ENCODE peak calls at places on chromosomes 7 and 10, in eight cellular contexts. One of them, this sample, is unnamed.

GRCh38 chr7:74482629-74483401 is 29.1 kb downstream of the GTF2IRD1 start:
- DNase-seq in OCI-LY7: no peak
- DNase-seq in PC-3: no peak
- DNase-seq in NCI-H226: peak; percentile 97
- DNase-seq in GM12878: no peak
- DNase-seq in stimulated activated effector memory CD8-positive, alpha-beta T cell treated with anti-CD3 and anti-CD28 coated beads, Interleukin-12 subunit alpha, Interleukin-12 subunit beta, amount 100 ng/mL, for 72 hours: no peak
- DNase-seq in EH: peak; percentile 96
- DNase-seq in astrocyte of the cerebellum: peak; percentile 96
- DNase-seq in this sample: peak; percentile 89

GRCh38 chr7:101058355-101058754 is 26.9 kb upstream of the TRIM56 start:
- DNase-seq in OCI-LY7: peak; percentile 45
- DNase-seq in GM12878: no peak
- DNase-seq in EH: peak; percentile 69
- DNase-seq in NCI-H226: peak; percentile 33
- DNase-seq in stimulated activated effector memory CD8-positive, alpha-beta T cell treated with anti-CD3 and anti-CD28 coated beads, Interleukin-12 subunit alpha, Interleukin-12 subunit beta, amount 100 ng/mL, for 72 hours: peak; percentile 69
- DNase-seq in astrocyte of the cerebellum: peak; percentile 15
- DNase-seq in PC-3: peak; percentile 46
- DNase-seq in this sample: peak; percentile 79

GRCh38 chr10:131896403-131896802 is 4.4 kb upstream of the PPP2R2D start:
- DNase-seq in OCI-LY7: no peak
- DNase-seq in NCI-H226: no peak
- DNase-seq in stimulated activated effector memory CD8-positive, alpha-beta T cell treated with anti-CD3 and anti-CD28 coated beads, Interleukin-12 subunit alpha, Interleukin-12 subunit beta, amount 100 ng/mL, for 72 hours: no peak
- DNase-seq in PC-3: no peak
- DNase-seq in GM12878: no peak
- DNase-seq in EH: no peak
- DNase-seq in astrocyte of the cerebellum: no peak
- DNase-seq in this sample: no peak

GRCh38 chr7:41855798-41856197 is 152.9 kb upstream of the INHBA start:
- DNase-seq in stimulated activated effector memory CD8-positive, alpha-beta T cell treated with anti-CD3 and anti-CD28 coated beads, Interleukin-12 subunit alpha, Interleukin-12 subunit beta, amount 100 ng/mL, for 72 hours: no peak
- DNase-seq in astrocyte of the cerebellum: no peak
- DNase-seq in EH: peak; percentile 16
- DNase-seq in NCI-H226: peak; percentile 32
- DNase-seq in PC-3: no peak
- DNase-seq in OCI-LY7: no peak
- DNase-seq in GM12878: no peak
- DNase-seq in this sample: no peak

GRCh38 chr10:69348824-69349541 is 67.7 kb downstream of the TACR2 start:
- DNase-seq in NCI-H226: peak; percentile 98
- DNase-seq in stimulated activated effector memory CD8-positive, alpha-beta T cell treated with anti-CD3 and anti-CD28 coated beads, Interleukin-12 subunit alpha, Interleukin-12 subunit beta, amount 100 ng/mL, for 72 hours: no peak
- DNase-seq in astrocyte of the cerebellum: peak; percentile 95
- DNase-seq in EH: peak; percentile 91
- DNase-seq in OCI-LY7: peak; percentile 61
- DNase-seq in GM12878: no peak
- DNase-seq in PC-3: peak; percentile 99
- DNase-seq in this sample: peak; percentile 70

GRCh38 chr10:77629775-77630565 is 7.6 kb downstream of the KCNMA1 start:
- DNase-seq in OCI-LY7: no peak
- DNase-seq in EH: peak; percentile 51
- DNase-seq in PC-3: peak; percentile 66
- DNase-seq in NCI-H226: no peak
- DNase-seq in GM12878: no peak
- DNase-seq in astrocyte of the cerebellum: no peak
- DNase-seq in stimulated activated effector memory CD8-positive, alpha-beta T cell treated with anti-CD3 and anti-CD28 coated beads, Interleukin-12 subunit alpha, Interleukin-12 subunit beta, amount 100 ng/mL, for 72 hours: no peak
- DNase-seq in this sample: no peak

GRCh38 chr7:47483604-47484273 is 98.2 kb downstream of the TNS3 start:
- DNase-seq in OCI-LY7: peak; percentile 52
- DNase-seq in astrocyte of the cerebellum: no peak
- DNase-seq in NCI-H226: no peak
- DNase-seq in EH: peak; percentile 34
- DNase-seq in stimulated activated effector memory CD8-positive, alpha-beta T cell treated with anti-CD3 and anti-CD28 coated beads, Interleukin-12 subunit alpha, Interleukin-12 subunit beta, amount 100 ng/mL, for 72 hours: no peak
- DNase-seq in PC-3: peak; percentile 8
- DNase-seq in GM12878: no peak
- DNase-seq in this sample: no peak

GRCh38 chr10:90847436-90847835 is 10.4 kb downstream of the HTR7 start:
- DNase-seq in OCI-LY7: no peak
- DNase-seq in stimulated activated effector memory CD8-positive, alpha-beta T cell treated with anti-CD3 and anti-CD28 coated beads, Interleukin-12 subunit alpha, Interleukin-12 subunit beta, amount 100 ng/mL, for 72 hours: no peak
- DNase-seq in EH: peak; percentile 13
- DNase-seq in NCI-H226: peak; percentile 73
- DNase-seq in astrocyte of the cerebellum: peak; percentile 65
- DNase-seq in GM12878: no peak
- DNase-seq in PC-3: peak; percentile 71
- DNase-seq in this sample: peak; percentile 26

GRCh38 chr7:43647314-43647691 is 64.4 kb downstream of the STK17A start:
- DNase-seq in stimulated activated effector memory CD8-positive, alpha-beta T cell treated with anti-CD3 and anti-CD28 coated beads, Interleukin-12 subunit alpha, Interleukin-12 subunit beta, amount 100 ng/mL, for 72 hours: no peak
- DNase-seq in NCI-H226: peak; percentile 96
- DNase-seq in astrocyte of the cerebellum: peak; percentile 81
- DNase-seq in EH: peak; percentile 93
- DNase-seq in OCI-LY7: no peak
- DNase-seq in PC-3: no peak
- DNase-seq in GM12878: no peak
- DNase-seq in this sample: no peak

GRCh38 chr10:8586504-8586903 is 532.0 kb downstream of the GATA3 start:
- DNase-seq in EH: no peak
- DNase-seq in PC-3: no peak
- DNase-seq in astrocyte of the cerebellum: no peak
- DNase-seq in OCI-LY7: no peak
- DNase-seq in stimulated activated effector memory CD8-positive, alpha-beta T cell treated with anti-CD3 and anti-CD28 coated beads, Interleukin-12 subunit alpha, Interleukin-12 subunit beta, amount 100 ng/mL, for 72 hours: no peak
- DNase-seq in NCI-H226: no peak
- DNase-seq in GM12878: no peak
- DNase-seq in this sample: no peak

GRCh38 chr10:2949948-2950354 is 117.4 kb upstream of the PFKP start:
- DNase-seq in GM12878: peak; percentile 43
- DNase-seq in PC-3: peak; percentile 50
- DNase-seq in EH: peak; percentile 65
- DNase-seq in stimulated activated effector memory CD8-positive, alpha-beta T cell treated with anti-CD3 and anti-CD28 coated beads, Interleukin-12 subunit alpha, Interleukin-12 subunit beta, amount 100 ng/mL, for 72 hours: peak; percentile 65
- DNase-seq in astrocyte of the cerebellum: peak; percentile 15
- DNase-seq in OCI-LY7: no peak
- DNase-seq in NCI-H226: no peak
- DNase-seq in this sample: no peak

GRCh38 chr10:55631071-55631654 is 729.9 kb downstream of the ZWINT start:
- DNase-seq in NCI-H226: no peak
- DNase-seq in GM12878: no peak
- DNase-seq in EH: no peak
- DNase-seq in PC-3: peak; percentile 86
- DNase-seq in stimulated activated effector memory CD8-positive, alpha-beta T cell treated with anti-CD3 and anti-CD28 coated beads, Interleukin-12 subunit alpha, Interleukin-12 subunit beta, amount 100 ng/mL, for 72 hours: no peak
- DNase-seq in OCI-LY7: no peak
- DNase-seq in astrocyte of the cerebellum: peak; percentile 22
- DNase-seq in this sample: no peak

GRCh38 chr10:114151486-114151885 is 22.5 kb downstream of the CCDC186 start:
- DNase-seq in NCI-H226: peak; percentile 31
- DNase-seq in PC-3: peak; percentile 81
- DNase-seq in GM12878: no peak
- DNase-seq in stimulated activated effector memory CD8-positive, alpha-beta T cell treated with anti-CD3 and anti-CD28 coated beads, Interleukin-12 subunit alpha, Interleukin-12 subunit beta, amount 100 ng/mL, for 72 hours: no peak
- DNase-seq in astrocyte of the cerebellum: peak; percentile 53
- DNase-seq in EH: peak; percentile 81
- DNase-seq in OCI-LY7: no peak
- DNase-seq in this sample: peak; percentile 67

GRCh38 chr10:98431016-98431415 is 15.7 kb downstream of the HPS1 start:
- DNase-seq in OCI-LY7: no peak
- DNase-seq in astrocyte of the cerebellum: no peak
- DNase-seq in stimulated activated effector memory CD8-positive, alpha-beta T cell treated with anti-CD3 and anti-CD28 coated beads, Interleukin-12 subunit alpha, Interleukin-12 subunit beta, amount 100 ng/mL, for 72 hours: peak; percentile 28
- DNase-seq in GM12878: no peak
- DNase-seq in NCI-H226: no peak
- DNase-seq in EH: no peak
- DNase-seq in PC-3: no peak
- DNase-seq in this sample: peak; percentile 88

GRCh38 chr10:43692051-43692825 is 43.6 kb upstream of the ZNF32 start:
- DNase-seq in EH: peak; percentile 65
- DNase-seq in NCI-H226: no peak
- DNase-seq in stimulated activated effector memory CD8-positive, alpha-beta T cell treated with anti-CD3 and anti-CD28 coated beads, Interleukin-12 subunit alpha, Interleukin-12 subunit beta, amount 100 ng/mL, for 72 hours: no peak
- DNase-seq in PC-3: no peak
- DNase-seq in astrocyte of the cerebellum: no peak
- DNase-seq in GM12878: no peak
- DNase-seq in OCI-LY7: no peak
- DNase-seq in this sample: no peak

GRCh38 chr10:22002531-22003110 is 909 bp downstream of the DNAJC1 start:
- DNase-seq in PC-3: peak; percentile 27
- DNase-seq in GM12878: no peak
- DNase-seq in NCI-H226: peak; percentile 48
- DNase-seq in astrocyte of the cerebellum: no peak
- DNase-seq in EH: peak; percentile 62
- DNase-seq in stimulated activated effector memory CD8-positive, alpha-beta T cell treated with anti-CD3 and anti-CD28 coated beads, Interleukin-12 subunit alpha, Interleukin-12 subunit beta, amount 100 ng/mL, for 72 hours: no peak
- DNase-seq in OCI-LY7: peak; percentile 29
- DNase-seq in this sample: peak; percentile 24

GRCh38 chr7:91520645-91521044 is 256.4 kb downstream of the FZD1 start:
- DNase-seq in GM12878: no peak
- DNase-seq in NCI-H226: no peak
- DNase-seq in OCI-LY7: no peak
- DNase-seq in PC-3: no peak
- DNase-seq in stimulated activated effector memory CD8-positive, alpha-beta T cell treated with anti-CD3 and anti-CD28 coated beads, Interleukin-12 subunit alpha, Interleukin-12 subunit beta, amount 100 ng/mL, for 72 hours: no peak
- DNase-seq in EH: no peak
- DNase-seq in astrocyte of the cerebellum: no peak
- DNase-seq in this sample: no peak

GRCh38 chr10:71770255-71770654 is 3.1 kb downstream of the VSIR start:
- DNase-seq in stimulated activated effector memory CD8-positive, alpha-beta T cell treated with anti-CD3 and anti-CD28 coated beads, Interleukin-12 subunit alpha, Interleukin-12 subunit beta, amount 100 ng/mL, for 72 hours: no peak
- DNase-seq in PC-3: no peak
- DNase-seq in OCI-LY7: no peak
- DNase-seq in GM12878: no peak
- DNase-seq in astrocyte of the cerebellum: no peak
- DNase-seq in NCI-H226: no peak
- DNase-seq in EH: peak; percentile 34
- DNase-seq in this sample: peak; percentile 73

GRCh38 chr7:140455743-140456142 is 23.6 kb downstream of the MKRN1 start:
- DNase-seq in OCI-LY7: no peak
- DNase-seq in NCI-H226: no peak
- DNase-seq in stimulated activated effector memory CD8-positive, alpha-beta T cell treated with anti-CD3 and anti-CD28 coated beads, Interleukin-12 subunit alpha, Interleukin-12 subunit beta, amount 100 ng/mL, for 72 hours: no peak
- DNase-seq in GM12878: no peak
- DNase-seq in astrocyte of the cerebellum: no peak
- DNase-seq in EH: no peak
- DNase-seq in PC-3: no peak
- DNase-seq in this sample: no peak

GRCh38 chr7:108368466-108368865 is 87.8 kb downstream of the NRCAM start:
- DNase-seq in PC-3: no peak
- DNase-seq in OCI-LY7: no peak
- DNase-seq in GM12878: no peak
- DNase-seq in stimulated activated effector memory CD8-positive, alpha-beta T cell treated with anti-CD3 and anti-CD28 coated beads, Interleukin-12 subunit alpha, Interleukin-12 subunit beta, amount 100 ng/mL, for 72 hours: no peak
- DNase-seq in astrocyte of the cerebellum: no peak
- DNase-seq in EH: no peak
- DNase-seq in NCI-H226: no peak
- DNase-seq in this sample: no peak

GRCh38 chr10:35409094-35409582 is 72.8 kb downstream of the CCNY start:
- DNase-seq in astrocyte of the cerebellum: no peak
- DNase-seq in NCI-H226: peak; percentile 42
- DNase-seq in EH: peak; percentile 82
- DNase-seq in PC-3: peak; percentile 59
- DNase-seq in OCI-LY7: no peak
- DNase-seq in stimulated activated effector memory CD8-positive, alpha-beta T cell treated with anti-CD3 and anti-CD28 coated beads, Interleukin-12 subunit alpha, Interleukin-12 subunit beta, amount 100 ng/mL, for 72 hours: no peak
- DNase-seq in GM12878: peak; percentile 38
- DNase-seq in this sample: no peak

GRCh38 chr10:124641282-124642075 is 102.7 kb downstream of the FAM53B start:
- DNase-seq in stimulated activated effector memory CD8-positive, alpha-beta T cell treated with anti-CD3 and anti-CD28 coated beads, Interleukin-12 subunit alpha, Interleukin-12 subunit beta, amount 100 ng/mL, for 72 hours: peak; percentile 69
- DNase-seq in PC-3: no peak
- DNase-seq in NCI-H226: peak; percentile 28
- DNase-seq in EH: peak; percentile 46
- DNase-seq in astrocyte of the cerebellum: no peak
- DNase-seq in GM12878: peak; percentile 32
- DNase-seq in OCI-LY7: no peak
- DNase-seq in this sample: peak; percentile 9

GRCh38 chr7:71454981-71455380 is 323.0 kb downstream of the GALNT17 start:
- DNase-seq in stimulated activated effector memory CD8-positive, alpha-beta T cell treated with anti-CD3 and anti-CD28 coated beads, Interleukin-12 subunit alpha, Interleukin-12 subunit beta, amount 100 ng/mL, for 72 hours: no peak
- DNase-seq in PC-3: no peak
- DNase-seq in GM12878: no peak
- DNase-seq in NCI-H226: no peak
- DNase-seq in EH: no peak
- DNase-seq in astrocyte of the cerebellum: no peak
- DNase-seq in OCI-LY7: no peak
- DNase-seq in this sample: no peak

GRCh38 chr10:127148933-127149220 is 47.5 kb downstream of the INSYN2A start:
- DNase-seq in PC-3: peak; percentile 69
- DNase-seq in OCI-LY7: no peak
- DNase-seq in EH: peak; percentile 84
- DNase-seq in stimulated activated effector memory CD8-positive, alpha-beta T cell treated with anti-CD3 and anti-CD28 coated beads, Interleukin-12 subunit alpha, Interleukin-12 subunit beta, amount 100 ng/mL, for 72 hours: no peak
- DNase-seq in astrocyte of the cerebellum: peak; percentile 41
- DNase-seq in NCI-H226: peak; percentile 46
- DNase-seq in GM12878: no peak
- DNase-seq in this sample: no peak

GRCh38 chr7:135601182-135601581 is 43.5 kb downstream of the NUP205 start:
- DNase-seq in OCI-LY7: no peak
- DNase-seq in astrocyte of the cerebellum: no peak
- DNase-seq in GM12878: no peak
- DNase-seq in EH: no peak
- DNase-seq in NCI-H226: peak; percentile 20
- DNase-seq in stimulated activated effector memory CD8-positive, alpha-beta T cell treated with anti-CD3 and anti-CD28 coated beads, Interleukin-12 subunit alpha, Interleukin-12 subunit beta, amount 100 ng/mL, for 72 hours: no peak
- DNase-seq in PC-3: no peak
- DNase-seq in this sample: no peak

GRCh38 chr7:24786941-24787340 is 29.7 kb upstream of the GSDME start:
- DNase-seq in astrocyte of the cerebellum: peak; percentile 81
- DNase-seq in EH: peak; percentile 99
- DNase-seq in PC-3: peak; percentile 96
- DNase-seq in stimulated activated effector memory CD8-positive, alpha-beta T cell treated with anti-CD3 and anti-CD28 coated beads, Interleukin-12 subunit alpha, Interleukin-12 subunit beta, amount 100 ng/mL, for 72 hours: no peak
- DNase-seq in OCI-LY7: no peak
- DNase-seq in NCI-H226: peak; percentile 77
- DNase-seq in GM12878: no peak
- DNase-seq in this sample: peak; percentile 92

GRCh38 chr10:56349611-56350010 is 11.4 kb downstream of the ZWINT start:
- DNase-seq in GM12878: no peak
- DNase-seq in EH: no peak
- DNase-seq in PC-3: peak; percentile 63
- DNase-seq in stimulated activated effector memory CD8-positive, alpha-beta T cell treated with anti-CD3 and anti-CD28 coated beads, Interleukin-12 subunit alpha, Interleukin-12 subunit beta, amount 100 ng/mL, for 72 hours: no peak
- DNase-seq in astrocyte of the cerebellum: no peak
- DNase-seq in OCI-LY7: peak; percentile 25
- DNase-seq in NCI-H226: no peak
- DNase-seq in this sample: no peak

GRCh38 chr7:1665721-1666250 is 4.3 kb upstream of the ELFN1 start:
- DNase-seq in astrocyte of the cerebellum: no peak
- DNase-seq in PC-3: peak; percentile 11
- DNase-seq in NCI-H226: peak; percentile 73
- DNase-seq in EH: peak; percentile 54
- DNase-seq in GM12878: no peak
- DNase-seq in stimulated activated effector memory CD8-positive, alpha-beta T cell treated with anti-CD3 and anti-CD28 coated beads, Interleukin-12 subunit alpha, Interleukin-12 subunit beta, amount 100 ng/mL, for 72 hours: no peak
- DNase-seq in OCI-LY7: no peak
- DNase-seq in this sample: no peak

GRCh38 chr7:79064187-79064823 is 389.2 kb downstream of the MAGI2 start:
- DNase-seq in GM12878: no peak
- DNase-seq in OCI-LY7: no peak
- DNase-seq in stimulated activated effector memory CD8-positive, alpha-beta T cell treated with anti-CD3 and anti-CD28 coated beads, Interleukin-12 subunit alpha, Interleukin-12 subunit beta, amount 100 ng/mL, for 72 hours: no peak
- DNase-seq in NCI-H226: no peak
- DNase-seq in EH: peak; percentile 5
- DNase-seq in astrocyte of the cerebellum: peak; percentile 4
- DNase-seq in PC-3: no peak
- DNase-seq in this sample: no peak

GRCh38 chr10:42981358-42982236 is 95.3 kb upstream of the RET start:
- DNase-seq in EH: no peak
- DNase-seq in stimulated activated effector memory CD8-positive, alpha-beta T cell treated with anti-CD3 and anti-CD28 coated beads, Interleukin-12 subunit alpha, Interleukin-12 subunit beta, amount 100 ng/mL, for 72 hours: no peak
- DNase-seq in PC-3: no peak
- DNase-seq in NCI-H226: no peak
- DNase-seq in GM12878: no peak
- DNase-seq in OCI-LY7: no peak
- DNase-seq in astrocyte of the cerebellum: no peak
- DNase-seq in this sample: no peak

GRCh38 chr7:151808296-151809155 is 68.4 kb downstream of the PRKAG2 start:
- DNase-seq in PC-3: peak; percentile 93
- DNase-seq in OCI-LY7: no peak
- DNase-seq in EH: peak; percentile 25
- DNase-seq in NCI-H226: peak; percentile 26
- DNase-seq in GM12878: no peak
- DNase-seq in astrocyte of the cerebellum: no peak
- DNase-seq in stimulated activated effector memory CD8-positive, alpha-beta T cell treated with anti-CD3 and anti-CD28 coated beads, Interleukin-12 subunit alpha, Interleukin-12 subunit beta, amount 100 ng/mL, for 72 hours: no peak
- DNase-seq in this sample: peak; percentile 49

GRCh38 chr7:103680161-103681144 is 234.4 kb upstream of the SLC26A5 start:
- DNase-seq in stimulated activated effector memory CD8-positive, alpha-beta T cell treated with anti-CD3 and anti-CD28 coated beads, Interleukin-12 subunit alpha, Interleukin-12 subunit beta, amount 100 ng/mL, for 72 hours: no peak
- DNase-seq in OCI-LY7: no peak
- DNase-seq in GM12878: no peak
- DNase-seq in EH: peak; percentile 38
- DNase-seq in PC-3: no peak
- DNase-seq in astrocyte of the cerebellum: no peak
- DNase-seq in NCI-H226: no peak
- DNase-seq in this sample: no peak

GRCh38 chr10:101848894-101849351 is 5.3 kb upstream of the KCNIP2 start:
- DNase-seq in astrocyte of the cerebellum: no peak
- DNase-seq in OCI-LY7: no peak
- DNase-seq in stimulated activated effector memory CD8-positive, alpha-beta T cell treated with anti-CD3 and anti-CD28 coated beads, Interleukin-12 subunit alpha, Interleukin-12 subunit beta, amount 100 ng/mL, for 72 hours: no peak
- DNase-seq in PC-3: no peak
- DNase-seq in NCI-H226: no peak
- DNase-seq in EH: peak; percentile 49
- DNase-seq in GM12878: no peak
- DNase-seq in this sample: no peak

GRCh38 chr7:85947767-85948166 is 695.9 kb upstream of the GRM3 start:
- DNase-seq in astrocyte of the cerebellum: no peak
- DNase-seq in OCI-LY7: no peak
- DNase-seq in stimulated activated effector memory CD8-positive, alpha-beta T cell treated with anti-CD3 and anti-CD28 coated beads, Interleukin-12 subunit alpha, Interleukin-12 subunit beta, amount 100 ng/mL, for 72 hours: no peak
- DNase-seq in GM12878: no peak
- DNase-seq in PC-3: no peak
- DNase-seq in EH: no peak
- DNase-seq in NCI-H226: no peak
- DNase-seq in this sample: no peak

This sample was measured in trophoblast cell.